ENCODE peak calls at places on chromosomes 16 and 17, in ten cellular contexts. V, A, J, G, O, W, N, Q, H and M are unnamed samples. For H3K4me1, the result is how much of the 10 kb centered on the place peaks cover.

GRCh38 chr17:2025622-2026309 is 632 bp upstream of the RTN4RL1 start:
- DNase-seq in J (no peak), A (no peak), G (peak), O (no peak), V (peak), N (peak), Q (peak), H (peak), W (no peak), M (no peak)

GRCh38 chr16:58678716-58679115 is 5.9 kb downstream of the SLC38A7 start:
- DNase-seq in W (no peak), G (no peak), A (no peak), Q (no peak), O (no peak), H (no peak), J (no peak), N (no peak), V (no peak), M (no peak)

GRCh38 chr17:43683928-43684653 is 22.4 kb upstream of the MEOX1 start:
- DNase-seq in H (no peak), A (no peak), J (no peak), N (no peak), V (no peak), G (no peak), W (no peak), O (no peak), Q (no peak), M (no peak)

GRCh38 chr16:81995651-81996050 is 15.6 kb downstream of the SDR42E1 start:
- DNase-seq in O (no peak), V (no peak), H (no peak), W (no peak), G (no peak), N (no peak), A (no peak), J (no peak), Q (no peak), M (no peak)

GRCh38 chr16:14374451-14375131 is 255.5 kb downstream of the PARN start:
- DNase-seq in H (no peak), J (no peak), O (no peak), G (no peak), A (no peak), W (no peak), Q (no peak), N (no peak), V (no peak), M (no peak)

GRCh38 chr16:84806256-84806889 is 13.4 kb upstream of the CRISPLD2 start:
- DNase-seq in W (no peak), V (no peak), G (no peak), Q (peak), H (peak), N (peak), A (no peak), J (no peak), O (no peak), M (no peak)

GRCh38 chr16:85061566-85061965 is 34.0 kb downstream of the KIAA0513 start:
- DNase-seq in H (peak), N (no peak), J (no peak), A (no peak), O (no peak), V (no peak), Q (peak), W (no peak), G (no peak), M (no peak)

GRCh38 chr16:777826-778225 is 10.4 kb downstream of the RPUSD1 start:
- DNase-seq in J (no peak), N (peak), G (no peak), V (no peak), H (no peak), A (no peak), O (no peak), W (no peak), Q (no peak), M (no peak)

GRCh38 chr17:11240841-11241610 is at the start of gene SHISA6:
- DNase-seq in Q (no peak), H (no peak), W (no peak), A (no peak), O (no peak), J (no peak), N (peak), G (no peak), V (peak), M (no peak)

GRCh38 chr16:1812732-1813163 is 13.9 kb downstream of the HAGH start:
- DNase-seq in Q (no peak), N (peak), J (no peak), W (peak), G (no peak), O (peak), V (peak), H (peak), A (peak), M (peak)

GRCh38 chr16:5504028-5504758 is 406.6 kb upstream of the EEF2KMT start:
- DNase-seq in V (no peak), J (no peak), H (no peak), W (no peak), O (no peak), G (no peak), A (no peak), N (no peak), Q (no peak), M (no peak)

GRCh38 chr16:4038448-4038847 is 77.8 kb downstream of the ADCY9 start:
- DNase-seq in J (no peak), N (no peak), H (no peak), A (no peak), V (no peak), W (no peak), G (no peak), Q (no peak), O (no peak), M (no peak)

GRCh38 chr17:73300392-73300791 is 11.4 kb downstream of the CDC42EP4 start:
- DNase-seq in A (no peak), G (no peak), V (no peak), O (no peak), W (no peak), J (no peak), N (no peak), H (no peak), Q (no peak), M (no peak)
- H3K4me1 ChIP-seq in A (under half), G (under half), V (under half), O (under half), W (under half), J (half or more), N (half or more), H (under half), Q (under half), M (under half)

DNA sequence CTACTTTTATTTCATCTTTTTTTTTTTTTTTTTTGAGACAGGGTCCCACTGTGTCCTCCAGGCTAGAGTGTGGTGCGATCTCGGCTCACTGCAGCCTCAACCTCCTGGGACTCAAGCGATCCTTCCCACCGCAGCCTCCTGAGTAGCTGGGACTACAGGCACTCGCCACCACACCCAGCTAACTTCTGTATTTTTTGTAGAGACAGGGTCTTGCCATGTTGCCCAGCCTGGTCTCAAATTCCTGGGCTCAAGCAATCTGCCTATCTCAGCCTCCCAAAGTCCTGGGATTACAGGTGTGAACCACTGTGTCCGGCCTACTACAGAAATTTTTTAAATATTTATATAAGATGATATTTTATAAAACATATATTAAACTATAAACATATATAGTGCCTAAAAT is 4.8 kb downstream of the MYO18A start:
- DNase-seq in Q (no peak), O (no peak), N (no peak), A (no peak), W (no peak), G (no peak), V (no peak), J (no peak), H (no peak), M (no peak)
- H3K27ac ChIP-seq in Q (no peak), O (no peak), N (peak), A (no peak), W (no peak), G (no peak), V (no peak), J (no peak), H (no peak), M (no peak)

GRCh38 chr17:79026345-79027273 is 2.6 kb downstream of the C1QTNF1 start:
- DNase-seq in N (no peak), A (no peak), G (peak), Q (peak), V (no peak), O (no peak), J (no peak), H (no peak), W (no peak), M (no peak)

GRCh38 chr17:79023180-79023705 is 726 bp upstream of the C1QTNF1 start:
- DNase-seq in A (no peak), N (no peak), W (no peak), J (no peak), Q (no peak), V (peak), G (peak), O (no peak), H (peak), M (no peak)

GRCh38 chr17:79027274-79027924 is 3.4 kb downstream of the C1QTNF1 start:
- DNase-seq in V (no peak), G (peak), J (no peak), A (no peak), H (no peak), N (no peak), W (no peak), Q (peak), O (no peak), M (no peak)

GRCh38 chr17:79023886-79024771 is at the start of gene C1QTNF1:
- DNase-seq in O (peak), N (peak), V (peak), J (no peak), W (peak), H (peak), G (peak), A (no peak), Q (peak), M (peak)

DNA sequence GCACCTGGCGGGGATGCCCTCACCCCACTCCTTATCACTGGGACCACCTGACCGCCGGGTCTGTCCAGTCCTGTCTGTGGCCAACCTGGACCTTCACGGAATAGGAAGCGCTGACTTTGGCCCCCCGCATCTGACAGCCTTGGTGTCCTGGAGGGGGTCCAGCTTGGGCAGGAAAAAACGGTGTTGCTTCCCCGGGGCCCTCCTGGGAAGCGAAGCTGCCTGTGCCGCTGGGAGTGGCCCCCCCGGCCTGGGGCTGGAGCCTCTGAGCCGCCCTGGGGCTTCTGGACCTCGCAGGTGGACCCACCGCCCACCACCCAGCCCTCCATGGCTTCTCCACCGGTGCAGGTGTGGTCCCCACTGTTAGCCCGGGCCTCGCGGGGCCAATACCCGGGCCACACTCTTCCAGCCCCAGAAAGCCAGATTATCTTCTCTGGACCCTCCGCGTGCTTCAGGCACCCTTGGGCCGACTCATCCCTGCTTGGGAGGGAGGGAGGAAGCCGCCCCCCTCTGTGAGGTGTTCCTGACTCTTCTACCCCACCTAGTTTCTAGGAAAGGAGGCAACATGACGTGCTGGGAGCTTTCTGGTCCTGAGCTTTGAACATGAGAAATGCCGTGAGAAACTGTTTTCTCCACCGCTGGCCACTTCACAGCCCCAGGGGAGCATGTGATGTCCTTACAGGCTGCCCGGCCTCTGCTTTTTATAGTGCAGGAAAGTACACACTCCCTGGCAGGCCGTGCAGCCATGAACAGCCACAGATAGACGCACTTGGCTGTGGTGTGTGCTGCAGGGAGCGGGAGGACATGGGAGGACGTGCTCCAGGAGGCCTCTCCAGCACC is 1.1 kb downstream of the C1QTNF1 start:
- DNase-seq in A (no peak), G (peak), H (no peak), V (no peak), O (no peak), J (no peak), W (no peak), Q (peak), N (no peak), M (no peak)
- H3K4me3 ChIP-seq in A (peak), G (peak), H (peak), V (peak), O (no peak), J (peak), W (no peak), Q (peak), N (peak), M (peak)

GRCh38 chr16:12144355-12144754 is 167.8 kb downstream of the SNX29 start:
- DNase-seq in H (no peak), G (no peak), O (no peak), N (no peak), Q (no peak), A (no peak), W (no peak), J (no peak), V (no peak), M (no peak)
- H3K4me1 ChIP-seq in H (under half), G (under half), O (under half), N (under half), Q (under half), A (under half), W (under half), J (under half), V (under half), M (under half)

GRCh38 chr17:65786479-65786878 is 225.0 kb upstream of the AXIN2 start:
- DNase-seq in O (no peak), Q (no peak), H (no peak), J (no peak), W (no peak), A (no peak), N (no peak), V (no peak), G (no peak), M (no peak)

GRCh38 chr17:65785109-65785508 is 223.7 kb upstream of the AXIN2 start:
- DNase-seq in W (no peak), N (no peak), H (no peak), O (no peak), G (no peak), Q (no peak), A (no peak), V (no peak), J (no peak), M (no peak)

GRCh38 chr17:65787503-65787902 is 226.1 kb upstream of the AXIN2 start:
- DNase-seq in A (no peak), G (no peak), W (no peak), Q (no peak), O (no peak), H (no peak), V (no peak), N (no peak), J (no peak), M (no peak)

DNA sequence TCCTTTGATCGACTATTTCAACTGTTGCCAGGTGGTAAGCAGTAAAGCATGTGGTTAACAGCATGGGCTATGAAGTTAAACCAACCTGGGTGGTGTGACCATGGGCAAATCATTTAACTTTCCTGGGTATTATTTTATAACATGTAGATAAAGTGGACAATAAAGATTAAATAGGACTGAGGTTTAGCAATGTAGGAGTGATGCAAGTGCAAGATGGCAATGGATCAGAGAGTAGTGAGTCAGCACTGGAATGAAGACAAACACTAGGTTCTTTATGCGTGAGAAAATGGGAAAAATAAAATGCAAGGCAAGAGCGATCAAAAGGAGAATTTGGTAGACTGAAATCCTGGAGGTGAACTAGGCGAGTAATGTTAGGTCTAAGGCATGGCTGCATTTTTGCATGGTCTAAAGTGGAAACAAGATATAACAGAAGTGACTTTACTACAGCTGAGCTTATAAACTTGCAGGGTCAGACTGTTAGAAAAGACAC is 222.4 kb upstream of the AXIN2 start:
- DNase-seq in A (no peak), N (no peak), O (no peak), G (no peak), H (no peak), W (no peak), J (no peak), V (no peak), Q (no peak), M (no peak)
- H3K27ac ChIP-seq in A (no peak), N (peak), O (no peak), G (no peak), H (no peak), W (no peak), J (no peak), V (no peak), Q (peak), M (no peak)